ENCODE peak calls at places on chromosomes 11 and 22, in nine cellular contexts. One of them, this sample, is unnamed.

GRCh38 chr11:14424096-14424495 is 65.1 kb upstream of the RRAS2 start:
- DNase-seq in activated effector memory CD4-positive, alpha-beta T cell treated with Interleukin-2 at 50 U/mL for 16 hours: no peak
- DNase-seq in EH: peak; percentile 77
- DNase-seq in amygdala: no peak
- DNase-seq in H9: no peak
- DNase-seq in T-helper 2 cell: no peak
- DNase-seq in NCI-H1930: no peak
- DNase-seq in OCI-M1: no peak
- DNase-seq in AG09309: no peak
- DNase-seq in this sample: peak; percentile 80

GRCh38 chr22:47575291-47575690 is 812.8 kb downstream of the TBC1D22A start:
- DNase-seq in amygdala: no peak
- DNase-seq in activated effector memory CD4-positive, alpha-beta T cell treated with Interleukin-2 at 50 U/mL for 16 hours: no peak
- DNase-seq in EH: no peak
- DNase-seq in H9: no peak
- DNase-seq in OCI-M1: no peak
- DNase-seq in NCI-H1930: no peak
- DNase-seq in AG09309: no peak
- DNase-seq in T-helper 2 cell: no peak
- DNase-seq in this sample: no peak

GRCh38 chr11:30131535-30131934 is 99.3 kb upstream of the FSHB start:
- DNase-seq in T-helper 2 cell: no peak
- DNase-seq in activated effector memory CD4-positive, alpha-beta T cell treated with Interleukin-2 at 50 U/mL for 16 hours: no peak
- DNase-seq in OCI-M1: no peak
- DNase-seq in amygdala: no peak
- DNase-seq in H9: no peak
- DNase-seq in AG09309: no peak
- DNase-seq in EH: no peak
- DNase-seq in NCI-H1930: no peak
- DNase-seq in this sample: no peak

GRCh38 chr11:67420147-67420645 is 4.7 kb downstream of the CARNS1 start:
- DNase-seq in OCI-M1: no peak
- DNase-seq in H9: no peak
- DNase-seq in EH: no peak
- DNase-seq in T-helper 2 cell: no peak
- DNase-seq in NCI-H1930: no peak
- DNase-seq in amygdala: no peak
- DNase-seq in AG09309: no peak
- DNase-seq in activated effector memory CD4-positive, alpha-beta T cell treated with Interleukin-2 at 50 U/mL for 16 hours: no peak
- DNase-seq in this sample: no peak

GRCh38 chr11:60334005-60334620 is 7.1 kb downstream of the MS4A6E start:
- DNase-seq in T-helper 2 cell: peak; percentile 46
- DNase-seq in AG09309: no peak
- DNase-seq in EH: peak; percentile 13
- DNase-seq in H9: peak; percentile 87
- DNase-seq in activated effector memory CD4-positive, alpha-beta T cell treated with Interleukin-2 at 50 U/mL for 16 hours: peak; percentile 24
- DNase-seq in amygdala: peak; percentile 24
- DNase-seq in NCI-H1930: peak; percentile 13
- DNase-seq in OCI-M1: peak; percentile 79
- DNase-seq in this sample: peak; percentile 13

GRCh38 chr11:47354913-47355282 is 2.4 kb upstream of the MYBPC3 start:
- DNase-seq in activated effector memory CD4-positive, alpha-beta T cell treated with Interleukin-2 at 50 U/mL for 16 hours: no peak
- DNase-seq in amygdala: no peak
- DNase-seq in H9: peak; percentile 52
- DNase-seq in OCI-M1: no peak
- DNase-seq in NCI-H1930: no peak
- DNase-seq in T-helper 2 cell: no peak
- DNase-seq in AG09309: no peak
- DNase-seq in EH: no peak
- DNase-seq in this sample: no peak

GRCh38 chr11:134596404-134596803 is 184.4 kb upstream of the B3GAT1 start:
- DNase-seq in amygdala: no peak
- DNase-seq in EH: no peak
- DNase-seq in T-helper 2 cell: no peak
- DNase-seq in NCI-H1930: no peak
- DNase-seq in activated effector memory CD4-positive, alpha-beta T cell treated with Interleukin-2 at 50 U/mL for 16 hours: no peak
- DNase-seq in AG09309: no peak
- DNase-seq in H9: peak; percentile 3
- DNase-seq in OCI-M1: no peak
- DNase-seq in this sample: no peak

GRCh38 chr22:27438271-27438980 is 363.1 kb downstream of the MN1 start:
- DNase-seq in H9: no peak
- DNase-seq in activated effector memory CD4-positive, alpha-beta T cell treated with Interleukin-2 at 50 U/mL for 16 hours: no peak
- DNase-seq in OCI-M1: no peak
- DNase-seq in amygdala: peak; percentile 16
- DNase-seq in NCI-H1930: no peak
- DNase-seq in T-helper 2 cell: no peak
- DNase-seq in AG09309: no peak
- DNase-seq in EH: peak; percentile 41
- DNase-seq in this sample: peak; percentile 9

GRCh38 chr11:48261600-48261999 is 2.1 kb upstream of the OR4X1 start:
- DNase-seq in activated effector memory CD4-positive, alpha-beta T cell treated with Interleukin-2 at 50 U/mL for 16 hours: no peak
- DNase-seq in AG09309: no peak
- DNase-seq in H9: no peak
- DNase-seq in NCI-H1930: no peak
- DNase-seq in T-helper 2 cell: no peak
- DNase-seq in OCI-M1: no peak
- DNase-seq in EH: no peak
- DNase-seq in amygdala: no peak
- DNase-seq in this sample: no peak

GRCh38 chr11:47418454-47419259 is 7.6 kb downstream of the PSMC3 start:
- DNase-seq in amygdala: no peak
- DNase-seq in T-helper 2 cell: no peak
- DNase-seq in EH: no peak
- DNase-seq in NCI-H1930: no peak
- DNase-seq in AG09309: no peak
- DNase-seq in OCI-M1: no peak
- DNase-seq in activated effector memory CD4-positive, alpha-beta T cell treated with Interleukin-2 at 50 U/mL for 16 hours: no peak
- DNase-seq in H9: no peak
- DNase-seq in this sample: no peak

GRCh38 chr22:23166841-23167610 is 13.3 kb upstream of the BCR start:
- DNase-seq in activated effector memory CD4-positive, alpha-beta T cell treated with Interleukin-2 at 50 U/mL for 16 hours: no peak
- DNase-seq in OCI-M1: no peak
- DNase-seq in H9: no peak
- DNase-seq in AG09309: no peak
- DNase-seq in T-helper 2 cell: no peak
- DNase-seq in NCI-H1930: no peak
- DNase-seq in EH: no peak
- DNase-seq in amygdala: no peak
- DNase-seq in this sample: no peak

GRCh38 chr11:111983187-111983986 is 41.8 kb upstream of the DLAT start:
- DNase-seq in AG09309: no peak
- DNase-seq in EH: peak; percentile 16
- DNase-seq in H9: peak; percentile 90
- DNase-seq in T-helper 2 cell: no peak
- DNase-seq in OCI-M1: no peak
- DNase-seq in amygdala: peak; percentile 66
- DNase-seq in activated effector memory CD4-positive, alpha-beta T cell treated with Interleukin-2 at 50 U/mL for 16 hours: no peak
- DNase-seq in NCI-H1930: no peak
- DNase-seq in this sample: peak; percentile 72

GRCh38 chr11:134742228-134742612 is 330.2 kb upstream of the B3GAT1 start:
- DNase-seq in EH: no peak
- DNase-seq in activated effector memory CD4-positive, alpha-beta T cell treated with Interleukin-2 at 50 U/mL for 16 hours: no peak
- DNase-seq in AG09309: no peak
- DNase-seq in NCI-H1930: no peak
- DNase-seq in T-helper 2 cell: no peak
- DNase-seq in amygdala: no peak
- DNase-seq in H9: no peak
- DNase-seq in OCI-M1: no peak
- DNase-seq in this sample: peak; percentile 63

GRCh38 chr11:40384991-40385390 is 1074.5 kb downstream of the LRRC4C start:
- DNase-seq in H9: no peak
- DNase-seq in AG09309: peak; percentile 14
- DNase-seq in EH: peak; percentile 59
- DNase-seq in activated effector memory CD4-positive, alpha-beta T cell treated with Interleukin-2 at 50 U/mL for 16 hours: no peak
- DNase-seq in T-helper 2 cell: no peak
- DNase-seq in amygdala: no peak
- DNase-seq in NCI-H1930: no peak
- DNase-seq in OCI-M1: no peak
- DNase-seq in this sample: peak; percentile 79

GRCh38 chr11:83643115-83643514 is 356.9 kb upstream of the CCDC90B start:
- DNase-seq in activated effector memory CD4-positive, alpha-beta T cell treated with Interleukin-2 at 50 U/mL for 16 hours: no peak
- DNase-seq in T-helper 2 cell: no peak
- DNase-seq in EH: no peak
- DNase-seq in AG09309: no peak
- DNase-seq in NCI-H1930: no peak
- DNase-seq in OCI-M1: no peak
- DNase-seq in amygdala: no peak
- DNase-seq in H9: no peak
- DNase-seq in this sample: no peak

GRCh38 chr11:12196335-12196734 is 85.9 kb downstream of the MICAL2 start:
- DNase-seq in amygdala: no peak
- DNase-seq in EH: no peak
- DNase-seq in OCI-M1: no peak
- DNase-seq in T-helper 2 cell: no peak
- DNase-seq in NCI-H1930: no peak
- DNase-seq in activated effector memory CD4-positive, alpha-beta T cell treated with Interleukin-2 at 50 U/mL for 16 hours: peak; percentile 18
- DNase-seq in H9: no peak
- DNase-seq in AG09309: no peak
- DNase-seq in this sample: no peak

GRCh38 chr22:40462195-40462988 is 92.0 kb downstream of the SGSM3 start:
- DNase-seq in H9: no peak
- DNase-seq in amygdala: no peak
- DNase-seq in T-helper 2 cell: no peak
- DNase-seq in activated effector memory CD4-positive, alpha-beta T cell treated with Interleukin-2 at 50 U/mL for 16 hours: peak; percentile 17
- DNase-seq in EH: no peak
- DNase-seq in AG09309: no peak
- DNase-seq in OCI-M1: peak; percentile 75
- DNase-seq in NCI-H1930: no peak
- DNase-seq in this sample: no peak

GRCh38 chr11:95229199-95230053 is 1.6 kb downstream of the SESN3 start:
- DNase-seq in amygdala: no peak
- DNase-seq in H9: no peak
- DNase-seq in EH: no peak
- DNase-seq in T-helper 2 cell: no peak
- DNase-seq in activated effector memory CD4-positive, alpha-beta T cell treated with Interleukin-2 at 50 U/mL for 16 hours: no peak
- DNase-seq in AG09309: no peak
- DNase-seq in NCI-H1930: no peak
- DNase-seq in OCI-M1: peak; percentile 47
- DNase-seq in this sample: peak; percentile 13

GRCh38 chr22:49765951-49766350 is 61.7 kb downstream of the BRD1 start:
- DNase-seq in AG09309: no peak
- DNase-seq in amygdala: no peak
- DNase-seq in T-helper 2 cell: no peak
- DNase-seq in EH: no peak
- DNase-seq in activated effector memory CD4-positive, alpha-beta T cell treated with Interleukin-2 at 50 U/mL for 16 hours: no peak
- DNase-seq in OCI-M1: no peak
- DNase-seq in NCI-H1930: no peak
- DNase-seq in H9: no peak
- DNase-seq in this sample: no peak

GRCh38 chr22:35705141-35705540 is 12.5 kb upstream of the APOL5 start:
- DNase-seq in T-helper 2 cell: no peak
- DNase-seq in amygdala: no peak
- DNase-seq in NCI-H1930: no peak
- DNase-seq in activated effector memory CD4-positive, alpha-beta T cell treated with Interleukin-2 at 50 U/mL for 16 hours: no peak
- DNase-seq in H9: no peak
- DNase-seq in AG09309: peak; percentile 39
- DNase-seq in EH: peak; percentile 90
- DNase-seq in OCI-M1: no peak
- DNase-seq in this sample: peak; percentile 95

GRCh38 chr11:108958446-108959123 is 293.7 kb downstream of the DDX10 start:
- DNase-seq in amygdala: no peak
- DNase-seq in EH: peak; percentile 81
- DNase-seq in H9: no peak
- DNase-seq in NCI-H1930: no peak
- DNase-seq in activated effector memory CD4-positive, alpha-beta T cell treated with Interleukin-2 at 50 U/mL for 16 hours: no peak
- DNase-seq in AG09309: no peak
- DNase-seq in OCI-M1: peak; percentile 42
- DNase-seq in T-helper 2 cell: no peak
- DNase-seq in this sample: peak; percentile 82

GRCh38 chr11:37788141-37788877 is 1190.3 kb upstream of the RAG2 start:
- DNase-seq in AG09309: no peak
- DNase-seq in EH: peak; percentile 96
- DNase-seq in H9: no peak
- DNase-seq in amygdala: no peak
- DNase-seq in T-helper 2 cell: no peak
- DNase-seq in OCI-M1: no peak
- DNase-seq in activated effector memory CD4-positive, alpha-beta T cell treated with Interleukin-2 at 50 U/mL for 16 hours: no peak
- DNase-seq in NCI-H1930: no peak
- DNase-seq in this sample: peak; percentile 91

GRCh38 chr11:72217856-72218745 is 1.5 kb downstream of the FOLR2 start:
- DNase-seq in AG09309: no peak
- DNase-seq in activated effector memory CD4-positive, alpha-beta T cell treated with Interleukin-2 at 50 U/mL for 16 hours: no peak
- DNase-seq in NCI-H1930: no peak
- DNase-seq in EH: no peak
- DNase-seq in OCI-M1: peak; percentile 70
- DNase-seq in T-helper 2 cell: no peak
- DNase-seq in H9: no peak
- DNase-seq in amygdala: no peak
- DNase-seq in this sample: no peak

GRCh38 chr11:130633466-130633865 is 185.0 kb downstream of the ADAMTS15 start:
- DNase-seq in NCI-H1930: no peak
- DNase-seq in OCI-M1: no peak
- DNase-seq in EH: peak; percentile 46
- DNase-seq in H9: no peak
- DNase-seq in AG09309: no peak
- DNase-seq in activated effector memory CD4-positive, alpha-beta T cell treated with Interleukin-2 at 50 U/mL for 16 hours: no peak
- DNase-seq in amygdala: no peak
- DNase-seq in T-helper 2 cell: no peak
- DNase-seq in this sample: peak; percentile 67

GRCh38 chr11:2737876-2738275 is 38.1 kb upstream of the KCNQ1OT1 start:
- DNase-seq in EH: peak; percentile 37
- DNase-seq in T-helper 2 cell: no peak
- DNase-seq in H9: no peak
- DNase-seq in activated effector memory CD4-positive, alpha-beta T cell treated with Interleukin-2 at 50 U/mL for 16 hours: no peak
- DNase-seq in amygdala: no peak
- DNase-seq in NCI-H1930: no peak
- DNase-seq in AG09309: no peak
- DNase-seq in OCI-M1: peak; percentile 14
- DNase-seq in this sample: no peak

GRCh38 chr22:50162391-50162956 is 8.1 kb upstream of the PANX2 start:
- DNase-seq in NCI-H1930: no peak
- DNase-seq in T-helper 2 cell: no peak
- DNase-seq in AG09309: no peak
- DNase-seq in amygdala: no peak
- DNase-seq in EH: no peak
- DNase-seq in H9: no peak
- DNase-seq in OCI-M1: no peak
- DNase-seq in activated effector memory CD4-positive, alpha-beta T cell treated with Interleukin-2 at 50 U/mL for 16 hours: no peak
- DNase-seq in this sample: no peak

GRCh38 chr11:16299390-16299789 is 57.0 kb downstream of the SOX6 start:
- DNase-seq in activated effector memory CD4-positive, alpha-beta T cell treated with Interleukin-2 at 50 U/mL for 16 hours: no peak
- DNase-seq in H9: no peak
- DNase-seq in AG09309: no peak
- DNase-seq in T-helper 2 cell: no peak
- DNase-seq in EH: no peak
- DNase-seq in OCI-M1: no peak
- DNase-seq in NCI-H1930: no peak
- DNase-seq in amygdala: no peak
- DNase-seq in this sample: no peak

GRCh38 chr11:126469308-126469707 is 113.8 kb downstream of the ST3GAL4 start:
- DNase-seq in NCI-H1930: no peak
- DNase-seq in AG09309: no peak
- DNase-seq in H9: no peak
- DNase-seq in EH: no peak
- DNase-seq in activated effector memory CD4-positive, alpha-beta T cell treated with Interleukin-2 at 50 U/mL for 16 hours: no peak
- DNase-seq in T-helper 2 cell: no peak
- DNase-seq in amygdala: no peak
- DNase-seq in OCI-M1: no peak
- DNase-seq in this sample: no peak

GRCh38 chr11:61747389-61748285 is 4.8 kb upstream of the MYRF start:
- DNase-seq in T-helper 2 cell: peak; percentile 8
- DNase-seq in AG09309: no peak
- DNase-seq in NCI-H1930: no peak
- DNase-seq in activated effector memory CD4-positive, alpha-beta T cell treated with Interleukin-2 at 50 U/mL for 16 hours: peak; percentile 12
- DNase-seq in EH: peak; percentile 71
- DNase-seq in amygdala: peak; percentile 84
- DNase-seq in H9: peak; percentile 89
- DNase-seq in OCI-M1: peak; percentile 85
- DNase-seq in this sample: peak; percentile 59

GRCh38 chr11:72617080-72617744 is 57.0 kb downstream of the PDE2A start:
- DNase-seq in NCI-H1930: no peak
- DNase-seq in T-helper 2 cell: no peak
- DNase-seq in activated effector memory CD4-positive, alpha-beta T cell treated with Interleukin-2 at 50 U/mL for 16 hours: no peak
- DNase-seq in H9: no peak
- DNase-seq in amygdala: no peak
- DNase-seq in OCI-M1: no peak
- DNase-seq in AG09309: no peak
- DNase-seq in EH: peak; percentile 69
- DNase-seq in this sample: peak; percentile 3

GRCh38 chr22:49630448-49630946 is 197.2 kb downstream of the BRD1 start:
- DNase-seq in H9: no peak
- DNase-seq in AG09309: no peak
- DNase-seq in OCI-M1: no peak
- DNase-seq in activated effector memory CD4-positive, alpha-beta T cell treated with Interleukin-2 at 50 U/mL for 16 hours: no peak
- DNase-seq in NCI-H1930: no peak
- DNase-seq in EH: no peak
- DNase-seq in T-helper 2 cell: no peak
- DNase-seq in amygdala: no peak
- DNase-seq in this sample: no peak